ENCODE peak calls at places on chromosomes 5 and 9, in ten cellular contexts. Q is astrocyte of the spinal cord, M is fibroblast of lung, U is sigmoid colon, V is endothelial cell, S is BE2C, K is astrocyte, Y is HFFc6, J is thyroid gland, L is neural crest cell. B is an unnamed sample.

GRCh38 chr5:173591300-173591622 is 25.2 kb downstream of the BOD1 start:
- DNase-seq in M (no peak), S (peak; percentile 36), U (no peak), L (no peak), V (no peak), Y (no peak), Q (no peak), J (no peak), K (peak; percentile 8), B (no peak)

GRCh38 chr5:91651704-91652103 is 268.6 kb upstream of the ARRDC3 start:
- DNase-seq in K (no peak), Y (no peak), Q (no peak), L (no peak), J (peak; percentile 12), M (no peak), S (peak; percentile 21), U (no peak), V (no peak), B (peak; percentile 8)

GRCh38 chr9:135604437-135605237 is 34.7 kb downstream of the GLT6D1 start:
- DNase-seq in V (no peak), L (no peak), U (peak; percentile 62), J (no peak), Y (no peak), K (no peak), Q (no peak), S (no peak), M (no peak), B (no peak)

GRCh38 chr9:104972242-104972866 is 44.4 kb upstream of the ABCA1 start:
- DNase-seq in Q (no peak), V (no peak), M (no peak), L (no peak), J (no peak), K (no peak), Y (no peak), S (no peak), U (no peak), B (no peak)

GRCh38 chr5:175894251-175894650 is 22.9 kb downstream of the CPLX2 start:
- DNase-seq in M (no peak), S (no peak), J (no peak), K (no peak), L (no peak), V (no peak), Y (no peak), Q (no peak), U (peak; percentile 41), B (no peak)

GRCh38 chr5:132389051-132389331 is 19.5 kb downstream of the SLC22A5 start:
- DNase-seq in U (no peak), L (no peak), M (no peak), Q (no peak), J (no peak), S (no peak), V (no peak), K (no peak), Y (no peak), B (no peak)

GRCh38 chr5:168214071-168214470 is 77.4 kb upstream of the WWC1 start:
- DNase-seq in Y (no peak), S (no peak), V (no peak), K (no peak), J (peak; percentile 34), L (no peak), Q (no peak), U (no peak), M (no peak), B (no peak)

GRCh38 chr5:151531581-151531980 is 59.5 kb downstream of the FAT2 start:
- DNase-seq in J (no peak), Y (no peak), Q (no peak), V (no peak), S (no peak), L (no peak), M (no peak), K (no peak), U (no peak), B (no peak)

GRCh38 chr5:123297866-123298265 is 125.3 kb downstream of the CEP120 start:
- DNase-seq in S (no peak), L (no peak), K (peak; percentile 3), Q (peak; percentile 19), J (no peak), V (no peak), Y (peak; percentile 8), U (no peak), M (peak; percentile 37), B (peak; percentile 25)

GRCh38 chr9:79353856-79354520 is 217.8 kb upstream of the TLE4 start:
- DNase-seq in J (no peak), S (no peak), V (no peak), M (peak; percentile 27), U (no peak), L (no peak), K (peak; percentile 89), Q (peak; percentile 78), Y (peak; percentile 67), B (peak; percentile 0)

GRCh38 chr5:141490271-141490670 is 1.4 kb downstream of the PCDHGC5 start:
- DNase-seq in Y (no peak), K (no peak), Q (no peak), U (no peak), S (no peak), L (no peak), J (no peak), V (no peak), M (no peak), B (no peak)

GRCh38 chr5:151016700-151017099 is 3.7 kb upstream of the GPX3 start:
- DNase-seq in V (no peak), U (peak; percentile 87), S (no peak), K (no peak), M (no peak), J (peak; percentile 44), L (no peak), Y (no peak), Q (no peak), B (no peak)

GRCh38 chr9:7094052-7094451 is 336.3 kb downstream of the KDM4C start:
- DNase-seq in Y (no peak), V (peak; percentile 35), M (no peak), U (no peak), S (peak; percentile 21), Q (peak; percentile 24), J (no peak), L (no peak), K (no peak), B (peak; percentile 31)
- TF ChIP-seq CTCF in Y (peak; percentile 68), V (peak; percentile 61), M (no peak), U (no peak), S (peak; percentile 61), Q (peak; percentile 58), J (no peak), L (peak; percentile 58), K (peak; percentile 34), B (peak; percentile 41)

GRCh38 chr9:88041447-88041846 is 67.1 kb upstream of the CDK20 start:
- DNase-seq in U (no peak), Y (peak; percentile 6), Q (no peak), J (no peak), K (no peak), V (no peak), S (no peak), L (no peak), M (peak; percentile 33), B (peak; percentile 21)
- TF ChIP-seq CTCF in U (peak; percentile 26), Y (peak; percentile 75), Q (peak; percentile 44), J (no peak), K (peak; percentile 22), V (no peak), S (peak; percentile 57), L (peak; percentile 63), M (peak; percentile 48), B (peak; percentile 66)

GRCh38 chr9:113997610-113998009 is 80.5 kb downstream of the AMBP start:
- DNase-seq in Q (no peak), V (no peak), Y (no peak), U (no peak), M (no peak), K (no peak), J (peak; percentile 68), S (no peak), L (no peak), B (no peak)

GRCh38 chr9:113998114-113998513 is 80.0 kb downstream of the AMBP start:
- DNase-seq in L (no peak), M (no peak), K (no peak), Y (no peak), V (no peak), Q (no peak), J (no peak), U (no peak), S (no peak), B (no peak)

GRCh38 chr9:113999256-114000062 is 78.6 kb downstream of the AMBP start:
- DNase-seq in U (no peak), L (no peak), S (no peak), M (no peak), Y (no peak), J (no peak), V (no peak), Q (no peak), K (peak; percentile 23), B (peak; percentile 42)

GRCh38 chr9:114000063-114000454 is 78.0 kb downstream of the AMBP start:
- DNase-seq in K (no peak), J (no peak), V (no peak), U (peak; percentile 40), M (no peak), S (no peak), Y (no peak), Q (no peak), L (no peak), B (no peak)

GRCh38 chr9:113998529-113999255 is 79.4 kb downstream of the AMBP start:
- DNase-seq in J (no peak), Y (no peak), U (no peak), V (no peak), L (no peak), S (peak; percentile 70), M (peak; percentile 18), Q (no peak), K (no peak), B (peak; percentile 25)
- TF ChIP-seq CTCF in J (no peak), Y (peak; percentile 52), U (no peak), V (no peak), L (peak; percentile 25), S (peak; percentile 72), M (peak; percentile 23), Q (peak; percentile 49), K (no peak), B (peak; percentile 37)

GRCh38 chr5:35345222-35345621 is 114.9 kb upstream of the PRLR start:
- DNase-seq in V (no peak), Y (no peak), Q (no peak), U (no peak), M (peak; percentile 4), K (no peak), S (no peak), J (no peak), L (no peak), B (peak; percentile 13)
- TF ChIP-seq CTCF in V (no peak), Y (no peak), Q (no peak), U (no peak), M (no peak), K (no peak), S (no peak), J (no peak), L (peak; percentile 27), B (no peak)

GRCh38 chr5:145347026-145347616 is 488.0 kb downstream of the PRELID2 start:
- DNase-seq in Y (peak; percentile 84), J (no peak), K (peak; percentile 41), S (no peak), Q (peak; percentile 77), M (peak; percentile 74), L (peak; percentile 13), U (no peak), V (peak; percentile 43), B (peak; percentile 55)
- TF ChIP-seq CTCF in Y (peak; percentile 90), J (no peak), K (peak; percentile 73), S (no peak), Q (peak; percentile 82), M (peak; percentile 80), L (peak; percentile 71), U (no peak), V (peak; percentile 42), B (peak; percentile 79)